ENCODE peak calls at places on chromosomes 3 and 15, in four cellular contexts. N is LoVo; W is stimulated activated CD4-positive, alpha-beta T cell treated with anti-CD3 and anti-CD28 coated beads, Interleukin-15, amount 100 ng/mL, for 1 hour; P is HuH-7. T is an unnamed sample.

GRCh38 chr3:198106265-198106664 is 146.2 kb downstream of the LMLN start:
- DNase-seq in N (no peak), W (no peak), P (no peak), T (no peak)

GRCh38 chr3:189701934-189702693 is 70.9 kb downstream of the TP63 start:
- DNase-seq in N (no peak), W (no peak), P (no peak), T (no peak)

GRCh38 chr15:36294359-36294758 is 285.1 kb upstream of the CDIN1 start:
- DNase-seq in N (no peak), W (no peak), P (no peak), T (no peak)

GRCh38 chr15:40743921-40744809 is 10.9 kb downstream of the RMDN3 start:
- DNase-seq in N (no peak), W (no peak), P (no peak), T (peak)

GRCh38 chr15:85905626-85906025 is 110.9 kb upstream of the KLHL25 start:
- DNase-seq in N (no peak), W (no peak), P (no peak), T (no peak)

GRCh38 chr3:52183786-52184445 is 14.0 kb upstream of the ALAS1 start:
- DNase-seq in N (no peak), W (no peak), P (no peak), T (no peak)

GRCh38 chr3:17412950-17413530 is 329.4 kb downstream of the TBC1D5 start:
- DNase-seq in N (peak), W (no peak), P (peak), T (no peak)

GRCh38 chr15:85625856-85626255 is 168.9 kb downstream of the KLHL25 start:
- DNase-seq in N (no peak), W (no peak), P (no peak), T (no peak)

GRCh38 chr3:130866327-130866726 is 27.6 kb upstream of the ATP2C1 start:
- DNase-seq in N (no peak), W (no peak), P (no peak), T (no peak)

GRCh38 chr15:29665441-29665985 is 156.8 kb downstream of the TJP1 start:
- DNase-seq in N (no peak), W (no peak), P (no peak), T (no peak)

T was measured in Caco-2.